ENCODE peak calls at places on chromosomes 5 and 9, in five cellular contexts. W, U, V, K and C are unnamed samples.

GRCh38 chr9:84512493-84512892 is 157.0 kb upstream of the NTRK2 start:
- DNase-seq in W (no peak), U (no peak), V (no peak), K (no peak), C (no peak)

GRCh38 chr5:145589063-145589462 is 246.1 kb downstream of the PRELID2 start:
- DNase-seq in W (no peak), U (no peak), V (no peak), K (no peak), C (no peak)

GRCh38 chr5:72109625-72110024 is 2.4 kb downstream of the MAP1B start:
- DNase-seq in W (no peak), U (peak), V (no peak), K (peak), C (peak)

GRCh38 chr5:93503598-93504067 is 77.4 kb downstream of the NR2F1-AS1 start:
- DNase-seq in W (no peak), U (no peak), V (no peak), K (no peak), C (no peak)

GRCh38 chr5:76500633-76501393 is 97.7 kb downstream of the IQGAP2 start:
- DNase-seq in W (no peak), U (no peak), V (no peak), K (no peak), C (no peak)

GRCh38 chr5:67182406-67182805 is 14.2 kb downstream of the CD180 start:
- DNase-seq in W (no peak), U (no peak), V (no peak), K (peak), C (no peak)

GRCh38 chr5:67243349-67243748 is 46.8 kb upstream of the CD180 start:
- DNase-seq in W (no peak), U (no peak), V (no peak), K (no peak), C (no peak)

GRCh38 chr5:54551292-54551691 is 33.7 kb downstream of the SNX18 start:
- DNase-seq in W (no peak), U (no peak), V (no peak), K (no peak), C (no peak)

GRCh38 chr9:9791621-9792020 is 821.2 kb downstream of the PTPRD start:
- DNase-seq in W (no peak), U (no peak), V (no peak), K (peak), C (peak)

GRCh38 chr5:169121631-169122420 is 179.1 kb downstream of the SLIT3 start:
- DNase-seq in W (no peak), U (no peak), V (no peak), K (no peak), C (no peak)

GRCh38 chr5:17184596-17184995 is 32.8 kb upstream of the BASP1 start:
- DNase-seq in W (no peak), U (peak), V (no peak), K (no peak), C (no peak)

GRCh38 chr9:111222757-111223156 is 107.3 kb downstream of the OR2K2 start:
- DNase-seq in W (no peak), U (no peak), V (no peak), K (no peak), C (no peak)

GRCh38 chr5:73451218-73452130 is 2.9 kb upstream of the FOXD1 start:
- DNase-seq in W (peak), U (peak), V (no peak), K (peak), C (peak)

GRCh38 chr5:88398316-88398715 is 129.7 kb upstream of the TMEM161B start:
- DNase-seq in W (no peak), U (no peak), V (no peak), K (peak), C (no peak)

GRCh38 chr5:79692586-79692985 is 3.0 kb downstream of the CMYA5 start:
- DNase-seq in W (no peak), U (no peak), V (no peak), K (no peak), C (no peak)

GRCh38 chr9:115691097-115691496 is 462.5 kb upstream of the PAPPA start:
- DNase-seq in W (no peak), U (no peak), V (no peak), K (no peak), C (no peak)

GRCh38 chr5:53381-54174 is 38.4 kb upstream of the PLEKHG4B start:
- DNase-seq in W (no peak), U (peak), V (no peak), K (no peak), C (no peak)

GRCh38 chr5:115463985-115464384 is 80.6 kb downstream of the FEM1C start:
- DNase-seq in W (no peak), U (no peak), V (no peak), K (no peak), C (no peak)

GRCh38 chr9:19127881-19128719 is 808 bp upstream of the PLIN2 start:
- DNase-seq in W (peak), U (peak), V (no peak), K (peak), C (no peak)

GRCh38 chr9:95004452-95005275 is 278.2 kb downstream of the AOPEP start:
- DNase-seq in W (no peak), U (peak), V (no peak), K (peak), C (peak)

GRCh38 chr9:107389617-107390071 is 99.9 kb downstream of the KLF4 start:
- DNase-seq in W (no peak), U (no peak), V (no peak), K (no peak), C (no peak)

GRCh38 chr9:123620258-123620657 is 264.3 kb downstream of the CRB2 start:
- DNase-seq in W (no peak), U (no peak), V (no peak), K (no peak), C (no peak)

GRCh38 chr5:134567651-134568338 is 42.3 kb downstream of the JADE2 start:
- DNase-seq in W (no peak), U (no peak), V (no peak), K (no peak), C (no peak)

GRCh38 chr9:120436937-120437592 is 142.9 kb downstream of the CDK5RAP2 start:
- DNase-seq in W (no peak), U (no peak), V (no peak), K (peak), C (no peak)

GRCh38 chr9:114014044-114014443 is 64.1 kb downstream of the AMBP start:
- DNase-seq in W (no peak), U (no peak), V (no peak), K (no peak), C (no peak)

GRCh38 chr9:107727113-107727780 is 237.7 kb upstream of the KLF4 start:
- DNase-seq in W (no peak), U (no peak), V (no peak), K (no peak), C (no peak)

GRCh38 chr9:8679405-8679951 is 879.9 kb upstream of the DMAC1 start:
- DNase-seq in W (no peak), U (no peak), V (no peak), K (peak), C (no peak)

GRCh38 chr9:130126721-130127429 is 45.3 kb upstream of the NCS1 start:
- DNase-seq in W (no peak), U (no peak), V (no peak), K (no peak), C (no peak)

GRCh38 chr9:98317134-98317857 is 61.8 kb upstream of the TBC1D2 start:
- DNase-seq in W (no peak), U (peak), V (no peak), K (no peak), C (peak)

GRCh38 chr5:7850533-7851239 is at the start of gene CFAP90:
- DNase-seq in W (peak), U (peak), V (no peak), K (peak), C (peak)

GRCh38 chr5:56668996-56669395 is 146.4 kb upstream of the MAP3K1 start:
- DNase-seq in W (no peak), U (no peak), V (no peak), K (no peak), C (no peak)

GRCh38 chr9:33852216-33852826 is 35.4 kb downstream of the UBE2R2 start:
- DNase-seq in W (peak), U (peak), V (peak), K (peak), C (peak)

GRCh38 chr5:172235827-172236749 is 42.1 kb downstream of the EFCAB9 start:
- DNase-seq in W (no peak), U (no peak), V (no peak), K (no peak), C (no peak)